ENCODE peak calls at places on chromosomes 12 and 14, in four cellular contexts. L, S, X and T are unnamed samples.

GRCh38 chr14:26596722-26597030 is 1.2 kb downstream of the NOVA1 start:
- DNase-seq in L (no peak), S (peak), X (no peak), T (peak)

GRCh38 chr14:51652168-51653095 is 722 bp downstream of the FRMD6 start:
- DNase-seq in L (no peak), S (peak), X (peak), T (peak)

GRCh38 chr14:33647385-33647786 is 303.5 kb downstream of the EGLN3 start:
- DNase-seq in L (no peak), S (no peak), X (no peak), T (no peak)

GRCh38 chr12:51399893-51400292 is 8.7 kb upstream of the GALNT6 start:
- DNase-seq in L (peak), S (no peak), X (no peak), T (no peak)

GRCh38 chr12:112557954-112558630 is 139.3 kb downstream of the PTPN11 start:
- DNase-seq in L (no peak), S (no peak), X (no peak), T (no peak)

GRCh38 chr14:95185452-95186392 is 28.4 kb upstream of the DICER1 start:
- DNase-seq in L (no peak), S (no peak), X (no peak), T (peak)

GRCh38 chr14:53458368-53458814 is 305.3 kb upstream of the DDHD1 start:
- DNase-seq in L (peak), S (no peak), X (no peak), T (no peak)

GRCh38 chr14:23040100-23040499 is 1.9 kb upstream of the PSMB11 start:
- DNase-seq in L (peak), S (no peak), X (no peak), T (no peak)

GRCh38 chr12:6700646-6701051 is at the start of gene PIANP:
- DNase-seq in L (no peak), S (peak), X (peak), T (no peak)

GRCh38 chr12:53798575-53798974 is 46.8 kb upstream of the CISTR start:
- DNase-seq in L (peak), S (peak), X (no peak), T (peak)

GRCh38 chr12:31729728-31730127 is 907 bp upstream of the AMN1 start:
- DNase-seq in L (no peak), S (no peak), X (no peak), T (no peak)

GRCh38 chr14:103770902-103771301 is 55.3 kb downstream of the ZFYVE21 start:
- DNase-seq in L (no peak), S (no peak), X (no peak), T (no peak)

GRCh38 chr12:9792961-9793617 is 32.4 kb upstream of the CD69 start:
- DNase-seq in L (no peak), S (no peak), X (no peak), T (no peak)

GRCh38 chr14:69231486-69231885 is 28.5 kb upstream of the GALNT16 start:
- DNase-seq in L (no peak), S (no peak), X (no peak), T (no peak)

GRCh38 chr12:26122681-26123481 is 2.0 kb downstream of the BHLHE41 start:
- DNase-seq in L (no peak), S (peak), X (no peak), T (peak)
- H3K27ac ChIP-seq in L (no peak), S (peak), X (no peak), T (peak)

DNA sequence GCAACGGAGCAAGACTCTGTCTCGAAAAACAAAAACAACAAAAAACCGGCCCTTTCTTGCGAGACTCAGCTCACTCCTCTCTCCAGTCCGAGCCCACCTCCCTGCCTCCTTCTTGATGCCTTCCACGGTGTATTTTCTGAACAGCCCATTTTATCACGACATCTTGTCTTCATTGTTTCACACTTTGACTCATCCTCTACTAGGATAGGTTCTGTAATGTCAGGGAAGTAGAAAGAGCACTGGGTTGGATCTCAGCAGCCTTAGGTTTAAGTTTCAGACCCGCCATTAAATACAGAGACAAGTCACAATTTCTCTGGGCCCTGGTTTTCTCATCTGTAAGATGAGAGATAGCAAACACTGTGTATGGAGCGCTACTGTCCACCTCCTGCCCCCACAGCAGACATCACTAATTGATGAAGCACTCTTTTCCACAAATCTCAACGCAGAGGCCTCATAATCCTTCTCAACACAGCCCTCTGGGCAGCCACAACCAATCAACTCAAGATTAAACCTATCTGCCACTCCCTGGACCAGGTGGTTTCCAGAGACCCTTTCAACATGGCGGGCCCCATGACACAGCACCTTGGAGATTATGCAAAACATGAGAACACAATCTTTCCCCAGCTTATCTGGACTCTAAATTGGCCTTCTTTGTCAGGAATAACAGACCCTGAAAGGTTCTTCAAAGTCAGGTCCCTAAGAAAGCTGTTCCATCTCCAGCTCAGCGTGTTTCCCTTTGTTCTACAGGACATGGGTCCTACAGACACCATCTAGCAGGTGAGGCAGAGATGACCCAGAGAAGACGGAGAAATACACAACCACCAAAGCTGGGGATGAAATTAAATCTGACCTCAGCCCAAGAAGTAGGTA is 35.6 kb downstream of the CCDC88C start:
- DNase-seq in L (no peak), S (no peak), X (no peak), T (no peak)
- H3K27ac ChIP-seq in L (no peak), S (no peak), X (no peak), T (no peak)

GRCh38 chr12:121778567-121779421 is 14.7 kb downstream of the RHOF start:
- DNase-seq in L (no peak), S (no peak), X (no peak), T (no peak)

GRCh38 chr12:121782616-121782966 is 10.9 kb downstream of the RHOF start:
- DNase-seq in L (no peak), S (no peak), X (no peak), T (no peak)

GRCh38 chr12:121779422-121779895 is 14.0 kb downstream of the RHOF start:
- DNase-seq in L (no peak), S (no peak), X (no peak), T (no peak)

GRCh38 chr12:121781751-121782615 is 11.5 kb downstream of the RHOF start:
- DNase-seq in L (peak), S (no peak), X (no peak), T (no peak)

GRCh38 chr12:121780429-121780828 is 13.1 kb downstream of the RHOF start:
- DNase-seq in L (no peak), S (no peak), X (no peak), T (no peak)
- H3K27ac ChIP-seq in L (no peak), S (no peak), X (no peak), T (no peak)

GRCh38 chr12:45988259-45988658 is 2.1 kb downstream of the SCAF11 start:
- DNase-seq in L (no peak), S (no peak), X (no peak), T (no peak)
- H3K27ac ChIP-seq in L (no peak), S (no peak), X (no peak), T (no peak)

DNA sequence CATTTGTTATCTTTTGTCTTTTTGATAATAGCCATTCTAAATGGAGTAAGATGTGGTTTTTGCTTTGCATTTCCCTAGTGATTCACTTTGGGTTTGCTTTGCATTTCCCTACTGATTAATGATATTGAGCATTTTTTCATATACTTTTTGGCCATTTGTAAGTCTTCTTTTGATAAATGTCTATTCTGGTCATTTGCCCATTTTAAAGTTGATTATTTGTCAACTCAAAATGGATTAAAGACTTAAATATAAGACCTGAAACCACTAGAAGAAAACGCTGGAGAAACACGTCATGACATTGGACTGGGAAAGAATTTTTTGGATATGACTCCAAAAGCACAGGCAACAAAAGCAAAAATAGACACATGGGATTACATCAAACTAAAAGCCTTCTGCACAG is 148.0 kb downstream of the APAF1 start:
- DNase-seq in L (no peak), S (no peak), X (no peak), T (no peak)
- H3K27ac ChIP-seq in L (no peak), S (no peak), X (no peak), T (no peak)

GRCh38 chr12:131105351-131105735 is 151.6 kb downstream of the ADGRD1 start:
- DNase-seq in L (no peak), S (no peak), X (no peak), T (no peak)
- H3K27ac ChIP-seq in L (no peak), S (peak), X (no peak), T (no peak)

GRCh38 chr12:48827513-48828096 is 9.3 kb downstream of the CACNB3 start:
- DNase-seq in L (no peak), S (no peak), X (no peak), T (no peak)

GRCh38 chr12:48826209-48826855 is 8.0 kb downstream of the CACNB3 start:
- DNase-seq in L (no peak), S (no peak), X (no peak), T (no peak)

GRCh38 chr12:48828293-48828692 is 10.0 kb downstream of the CACNB3 start:
- DNase-seq in L (no peak), S (no peak), X (no peak), T (no peak)

GRCh38 chr12:48828841-48829575 is 10.7 kb downstream of the CACNB3 start:
- DNase-seq in L (no peak), S (no peak), X (no peak), T (no peak)

DNA sequence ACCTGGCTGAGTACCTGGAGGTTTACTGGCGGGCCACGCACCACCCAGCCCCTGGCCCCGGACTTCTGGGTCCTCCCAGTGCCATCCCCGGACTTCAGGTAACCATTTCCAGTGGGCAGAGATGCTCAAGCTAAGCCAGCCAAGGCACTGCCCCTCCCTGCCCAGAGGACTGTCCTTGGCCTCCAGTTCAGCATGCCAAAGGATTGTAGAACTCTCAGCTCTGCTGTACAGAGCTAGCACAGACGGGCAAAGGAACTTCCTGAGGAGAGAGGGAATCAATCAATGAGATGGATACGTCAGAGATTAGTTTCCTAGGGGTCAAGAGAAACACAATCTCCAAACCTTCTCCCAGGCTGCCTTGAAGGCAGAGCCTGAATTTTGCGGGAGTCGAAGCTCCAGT is 8.7 kb downstream of the CACNB3 start:
- DNase-seq in L (no peak), S (no peak), X (no peak), T (no peak)
- H3K27ac ChIP-seq in L (no peak), S (no peak), X (no peak), T (no peak)